ENCODE peak calls at places on chromosome 15, in eight cellular contexts. X, F, S, G, U, D, O and P are unnamed samples.
A peak's percentile ranks its signal among the peaks of the same experiment; 100 is the strongest.

GRCh38 chr15:80586141-80586540 is 109.0 kb upstream of the ABHD17C start:
- DNase-seq in G (no peak), D (no peak), O (no peak), X (no peak), U (no peak), S (no peak), F (no peak), P (no peak)

GRCh38 chr15:60701261-60702019 is 222.5 kb upstream of the ICE2 start:
- DNase-seq in U (no peak), F (no peak), X (no peak), S (no peak), G (no peak), D (no peak), O (no peak), P (no peak)

GRCh38 chr15:51536965-51537574 is 85.5 kb downstream of the DMXL2 start:
- DNase-seq in O (no peak), D (peak; percentile 12), G (no peak), U (no peak), S (peak; percentile 8), X (no peak), F (no peak), P (peak; percentile 10)

GRCh38 chr15:63014578-63014977 is 28.0 kb upstream of the TPM1 start:
- DNase-seq in D (no peak), F (no peak), O (no peak), X (no peak), S (no peak), G (no peak), U (no peak), P (no peak)

GRCh38 chr15:30791239-30791638 is 112.5 kb upstream of the FAN1 start:
- DNase-seq in S (peak; percentile 25), O (no peak), X (no peak), G (no peak), D (no peak), F (no peak), U (no peak), P (peak; percentile 35)

GRCh38 chr15:92772061-92772460 is 116.5 kb upstream of the FAM174B start:
- DNase-seq in S (no peak), F (no peak), X (no peak), D (no peak), G (no peak), U (no peak), O (no peak), P (no peak)

GRCh38 chr15:48541659-48542334 is 103.7 kb downstream of the FBN1 start:
- DNase-seq in D (peak; percentile 85), G (no peak), U (no peak), F (no peak), O (no peak), S (no peak), X (no peak), P (no peak)

GRCh38 chr15:45199136-45199810 is 11.5 kb upstream of the SHF start:
- DNase-seq in G (peak; percentile 21), F (no peak), S (peak; percentile 64), D (no peak), U (no peak), X (no peak), O (peak; percentile 12), P (peak; percentile 28)